ENCODE peak calls at places on chromosomes 1 and 21, in nine cellular contexts. C is choroid plexus epithelial cell, T is AG04450, G is body of pancreas, Y is psoas muscle, B is cardiac muscle cell, W is lower leg skin, L is adrenal gland, U is neural crest cell. H is an unnamed sample.

GRCh38 chr1:156279837-156280236 is 2.8 kb downstream of the SMG5 start:
- DNase-seq in C (no peak), T (no peak), G (no peak), Y (no peak), B (no peak), W (no peak), L (no peak), U (no peak), H (no peak)

GRCh38 chr1:35637401-35637809 is 3.9 kb downstream of the PSMB2 start:
- DNase-seq in C (peak), T (no peak), G (no peak), Y (no peak), B (peak), W (no peak), L (no peak), U (no peak), H (no peak)

GRCh38 chr21:39715804-39716397 is 29.1 kb upstream of the IGSF5 start:
- DNase-seq in C (peak), T (peak), G (peak), Y (no peak), B (peak), W (peak), L (peak), U (peak), H (no peak)

GRCh38 chr1:109783436-109783835 is 19.7 kb upstream of the EPS8L3 start:
- DNase-seq in C (peak), T (no peak), G (no peak), Y (peak), B (peak), W (no peak), L (peak), U (no peak), H (no peak)

GRCh38 chr1:227268943-227269342 is 49.3 kb downstream of the CDC42BPA start:
- DNase-seq in C (peak), T (no peak), G (no peak), Y (no peak), B (peak), W (no peak), L (no peak), U (no peak), H (no peak)

GRCh38 chr1:21724098-21724497 is 54.9 kb upstream of the RAP1GAP start:
- DNase-seq in C (no peak), T (no peak), G (no peak), Y (no peak), B (no peak), W (no peak), L (no peak), U (no peak), H (no peak)

GRCh38 chr1:20342294-20343148 is 51.8 kb downstream of the VWA5B1 start:
- DNase-seq in C (no peak), T (no peak), G (no peak), Y (no peak), B (no peak), W (no peak), L (no peak), U (no peak), H (no peak)

GRCh38 chr21:38816400-38816973 is 10.8 kb downstream of the ETS2 start:
- DNase-seq in C (no peak), T (no peak), G (no peak), Y (no peak), B (no peak), W (no peak), L (no peak), U (no peak), H (no peak)

GRCh38 chr1:240031009-240031408 is 60.7 kb upstream of the FMN2 start:
- DNase-seq in C (peak), T (peak), G (no peak), Y (no peak), B (peak), W (no peak), L (peak), U (no peak), H (no peak)

GRCh38 chr1:19220991-19221390 is 10.9 kb upstream of the UBR4 start:
- DNase-seq in C (peak), T (no peak), G (no peak), Y (no peak), B (peak), W (no peak), L (no peak), U (no peak), H (no peak)

GRCh38 chr1:186094170-186094569 is 280.9 kb downstream of the TPR start:
- DNase-seq in C (peak), T (no peak), G (no peak), Y (no peak), B (peak), W (no peak), L (no peak), U (no peak), H (no peak)

GRCh38 chr1:99806882-99807281 is 40.4 kb upstream of the FRRS1 start:
- DNase-seq in C (no peak), T (no peak), G (no peak), Y (no peak), B (no peak), W (no peak), L (no peak), U (no peak), H (no peak)

GRCh38 chr1:1004780-1005697 is 5.1 kb upstream of the HES4 start:
- DNase-seq in C (peak), T (no peak), G (peak), Y (peak), B (peak), W (no peak), L (peak), U (no peak), H (no peak)

GRCh38 chr1:64745986-64746940 is 1.4 kb downstream of the RAVER2 start:
- DNase-seq in C (peak), T (no peak), G (no peak), Y (no peak), B (no peak), W (no peak), L (no peak), U (no peak), H (no peak)

GRCh38 chr1:217534566-217534965 is 96.3 kb downstream of the GPATCH2 start:
- DNase-seq in C (peak), T (no peak), G (no peak), Y (no peak), B (peak), W (no peak), L (peak), U (no peak), H (no peak)

GRCh38 chr1:36905941-36906340 is 128.4 kb downstream of the GRIK3 start:
- DNase-seq in C (no peak), T (no peak), G (no peak), Y (no peak), B (no peak), W (peak), L (no peak), U (no peak), H (no peak)

GRCh38 chr1:7457811-7458210 is 313.3 kb upstream of the VAMP3 start:
- DNase-seq in C (no peak), T (no peak), G (no peak), Y (no peak), B (no peak), W (no peak), L (no peak), U (no peak), H (no peak)

GRCh38 chr1:55318111-55318817 is 103.1 kb upstream of the USP24 start:
- DNase-seq in C (peak), T (no peak), G (no peak), Y (no peak), B (peak), W (no peak), L (peak), U (no peak), H (no peak)

GRCh38 chr1:210654176-210654786 is 325.6 kb downstream of the HHAT start:
- DNase-seq in C (peak), T (no peak), G (no peak), Y (no peak), B (no peak), W (no peak), L (no peak), U (no peak), H (no peak)

GRCh38 chr1:156848461-156849150 is 10.3 kb downstream of the INSRR start:
- DNase-seq in C (no peak), T (no peak), G (no peak), Y (peak), B (peak), W (no peak), L (peak), U (no peak), H (no peak)

GRCh38 chr1:65564493-65564892 is 144.0 kb downstream of the LEPR start:
- DNase-seq in C (no peak), T (no peak), G (no peak), Y (no peak), B (no peak), W (no peak), L (no peak), U (no peak), H (no peak)

GRCh38 chr1:39136635-39137034 is 67.9 kb upstream of the MACF1 start:
- DNase-seq in C (no peak), T (no peak), G (no peak), Y (no peak), B (no peak), W (no peak), L (no peak), U (no peak), H (no peak)
- TF ChIP-seq CTCF in C (no peak), T (no peak), G (no peak), Y (no peak), B (no peak), W (no peak), L (no peak), U (peak), H (no peak)

DNA sequence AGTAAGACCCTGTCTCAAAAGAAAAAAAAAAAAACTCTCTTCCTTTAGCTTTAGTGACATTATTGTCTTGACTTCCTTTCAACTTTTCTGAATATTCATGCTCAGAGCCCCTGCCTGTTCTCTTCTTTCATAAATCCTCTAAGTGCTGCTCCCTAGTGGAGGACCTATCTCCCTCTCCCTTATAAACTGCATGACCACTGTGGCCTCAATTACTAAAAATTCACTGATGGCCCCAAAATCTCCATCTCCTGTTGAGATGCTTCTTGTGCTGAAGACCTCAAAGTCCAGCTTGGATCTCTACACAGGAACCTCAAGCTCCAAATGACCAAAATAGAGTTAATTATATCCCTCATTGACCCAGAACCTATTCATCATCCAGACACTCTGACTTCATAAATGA is 7.8 kb downstream of the ITLN1 start:
- DNase-seq in C (no peak), T (no peak), G (no peak), Y (no peak), B (no peak), W (no peak), L (no peak), U (no peak), H (no peak)
- TF ChIP-seq CTCF in C (no peak), T (no peak), G (no peak), Y (no peak), B (peak), W (no peak), L (no peak), U (peak), H (peak)

GRCh38 chr1:171902527-171902926 is 61.2 kb downstream of the DNM3 start:
- DNase-seq in C (no peak), T (no peak), G (no peak), Y (no peak), B (no peak), W (no peak), L (no peak), U (no peak), H (no peak)
- TF ChIP-seq CTCF in C (no peak), T (no peak), G (no peak), Y (no peak), B (no peak), W (no peak), L (no peak), U (no peak), H (no peak)

GRCh38 chr1:8587784-8588183 is 229.7 kb downstream of the RERE start:
- DNase-seq in C (no peak), T (no peak), G (no peak), Y (no peak), B (no peak), W (no peak), L (no peak), U (no peak), H (no peak)

GRCh38 chr1:8580566-8580965 is 236.9 kb downstream of the RERE start:
- DNase-seq in C (no peak), T (no peak), G (no peak), Y (no peak), B (no peak), W (no peak), L (no peak), U (no peak), H (no peak)

GRCh38 chr1:8583031-8583430 is 234.4 kb downstream of the RERE start:
- DNase-seq in C (no peak), T (no peak), G (no peak), Y (no peak), B (no peak), W (no peak), L (no peak), U (no peak), H (no peak)

GRCh38 chr1:8586438-8586837 is 231.0 kb downstream of the RERE start:
- DNase-seq in C (no peak), T (no peak), G (no peak), Y (no peak), B (no peak), W (no peak), L (no peak), U (no peak), H (no peak)

DNA sequence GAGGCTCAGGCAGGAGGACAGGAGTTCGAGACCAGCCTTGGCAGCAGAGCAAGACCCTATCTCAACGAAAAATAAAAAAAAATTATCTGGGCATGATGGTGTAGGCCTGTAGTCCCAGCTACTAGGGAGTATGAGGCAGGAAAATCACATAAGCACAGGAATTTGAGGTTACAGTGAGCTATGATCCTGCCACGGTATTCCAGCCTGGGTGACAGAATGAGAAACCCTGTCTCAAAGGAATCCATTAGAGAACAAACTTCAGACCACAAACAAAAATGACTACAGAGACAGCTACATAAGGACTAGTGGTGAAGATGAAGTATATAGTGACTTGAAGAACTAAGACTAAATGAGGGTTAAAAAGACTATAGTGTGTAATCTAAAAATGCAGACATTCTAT is 233.1 kb downstream of the RERE start:
- DNase-seq in C (no peak), T (no peak), G (no peak), Y (no peak), B (no peak), W (no peak), L (no peak), U (no peak), H (no peak)
- TF ChIP-seq CTCF in C (no peak), T (no peak), G (no peak), Y (no peak), B (no peak), W (no peak), L (no peak), U (no peak), H (no peak)

DNA sequence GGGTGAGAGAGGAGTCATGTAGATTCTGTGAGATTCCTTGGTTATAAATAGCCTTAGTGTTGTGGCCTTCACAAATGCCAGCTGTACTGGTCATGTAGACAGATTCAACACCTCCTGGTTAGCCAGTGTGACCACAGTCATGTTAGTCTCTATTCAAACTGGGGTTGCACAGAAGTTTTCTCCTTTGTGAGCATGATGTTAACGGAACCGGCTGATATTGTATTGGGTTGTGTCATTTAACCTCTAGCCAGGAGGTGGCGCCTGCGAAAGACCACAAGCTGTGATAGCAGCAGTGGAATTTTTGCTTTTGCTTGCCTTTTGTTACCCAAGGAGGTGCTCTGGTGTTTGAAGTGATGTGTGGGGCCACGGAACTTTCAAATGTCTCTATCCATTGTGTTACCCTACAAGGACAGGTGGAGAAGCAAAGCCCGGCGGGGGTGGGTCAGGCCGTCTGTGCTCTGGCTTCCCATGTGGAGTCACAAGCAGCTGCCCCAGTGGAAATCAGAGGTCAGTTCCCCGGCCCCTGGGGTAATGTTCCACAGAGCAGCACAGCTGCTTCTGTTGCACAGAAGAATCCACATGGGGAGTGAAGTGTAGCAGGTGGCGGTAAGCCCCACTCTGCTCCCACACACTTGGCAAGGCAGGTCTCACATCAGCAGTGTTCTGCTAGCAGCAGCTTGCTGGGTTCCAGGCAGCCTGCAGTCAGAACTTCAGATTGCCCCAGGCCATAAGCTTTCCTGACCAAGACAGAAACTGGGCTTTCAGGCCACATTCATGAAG is 112.6 kb downstream of the ADAMTS1 start:
- DNase-seq in C (peak), T (peak), G (peak), Y (peak), B (peak), W (no peak), L (peak), U (peak), H (peak)
- TF ChIP-seq CTCF in C (peak), T (peak), G (peak), Y (peak), B (peak), W (no peak), L (peak), U (peak), H (peak)

DNA sequence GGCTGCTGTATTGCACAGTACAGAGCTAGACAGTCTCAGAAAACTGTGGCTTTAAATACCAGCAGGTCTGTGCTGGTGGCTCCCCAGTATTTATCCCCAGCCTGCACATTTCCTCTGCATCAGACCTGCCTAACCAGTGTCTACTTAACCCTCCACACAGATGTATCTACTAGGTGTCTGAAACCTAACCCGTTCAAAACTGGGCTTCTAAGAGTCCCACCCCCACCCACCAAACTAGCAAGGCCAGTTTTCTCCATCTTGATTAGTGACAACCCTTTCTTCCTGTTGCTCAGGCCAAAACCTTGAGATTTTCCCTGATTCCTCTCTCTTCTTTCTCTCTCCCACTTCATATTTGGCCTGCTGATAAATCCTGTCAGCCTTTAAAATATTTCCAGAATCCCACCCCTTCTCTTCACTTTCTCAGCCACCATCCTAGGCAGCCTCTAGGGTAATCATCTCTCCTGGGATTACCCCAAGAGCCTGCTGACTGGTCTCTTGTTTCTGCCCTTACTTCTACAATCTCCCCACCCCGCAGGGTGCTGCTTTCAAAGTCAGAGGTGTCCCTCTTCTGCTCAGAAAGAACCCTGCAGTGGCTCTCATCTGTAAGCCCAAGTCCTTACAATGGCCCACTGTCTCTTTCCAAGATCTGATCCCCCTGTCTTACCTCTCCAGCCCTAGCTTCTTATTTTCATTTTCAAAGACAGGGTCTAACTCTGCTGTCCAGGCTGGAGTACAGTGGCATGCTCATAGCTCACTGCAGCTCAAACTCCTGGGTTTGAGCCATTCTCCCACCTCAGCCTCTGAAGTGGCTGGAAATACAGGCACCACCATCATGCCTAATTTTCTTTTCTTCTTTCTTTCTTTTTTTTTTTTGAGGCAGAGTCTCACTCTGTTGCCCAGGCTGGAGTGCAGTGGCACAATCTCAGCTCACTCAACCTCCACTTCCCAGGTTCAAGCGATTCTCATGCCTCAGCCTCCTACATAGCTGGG is 45.2 kb downstream of the H3-3A start:
- DNase-seq in C (no peak), T (no peak), G (no peak), Y (no peak), B (no peak), W (no peak), L (no peak), U (no peak), H (no peak)
- TF ChIP-seq CTCF in C (no peak), T (no peak), G (no peak), Y (no peak), B (no peak), W (no peak), L (no peak), U (no peak), H (no peak)

GRCh38 chr1:153402226-153402625 is 11.4 kb upstream of the S100A8 start:
- DNase-seq in C (no peak), T (no peak), G (no peak), Y (no peak), B (no peak), W (no peak), L (no peak), U (no peak), H (no peak)

GRCh38 chr1:153399401-153400055 is 8.7 kb upstream of the S100A8 start:
- DNase-seq in C (no peak), T (no peak), G (no peak), Y (no peak), B (no peak), W (no peak), L (no peak), U (no peak), H (no peak)

GRCh38 chr1:153401461-153401860 is 10.6 kb upstream of the S100A8 start:
- DNase-seq in C (no peak), T (no peak), G (no peak), Y (no peak), B (no peak), W (no peak), L (no peak), U (no peak), H (no peak)

GRCh38 chr1:153397924-153398651 is 7.2 kb upstream of the S100A8 start:
- DNase-seq in C (no peak), T (no peak), G (no peak), Y (no peak), B (no peak), W (no peak), L (no peak), U (no peak), H (no peak)

DNA sequence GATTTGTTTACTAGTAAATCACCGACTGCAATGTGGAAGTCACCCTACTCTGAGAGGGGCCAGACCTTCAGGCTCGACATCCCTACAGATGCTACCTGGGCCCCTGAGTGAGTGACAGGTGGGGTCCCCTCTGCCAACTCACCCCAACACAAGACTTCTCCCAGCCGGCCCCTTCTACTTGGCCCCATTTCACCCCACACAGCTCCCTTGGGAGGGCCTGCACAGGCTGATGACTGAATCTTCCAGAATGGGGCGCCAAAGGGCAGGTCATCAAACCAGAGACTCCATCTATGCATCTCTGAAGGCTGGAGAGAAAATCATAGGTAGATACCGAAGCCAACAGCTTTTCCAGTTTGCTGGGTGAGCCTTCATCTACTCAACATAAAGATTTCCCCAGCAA is 9.4 kb upstream of the S100A8 start:
- DNase-seq in C (no peak), T (no peak), G (no peak), Y (no peak), B (peak), W (no peak), L (no peak), U (no peak), H (no peak)
- TF ChIP-seq CTCF in C (no peak), T (peak), G (no peak), Y (no peak), B (peak), W (no peak), L (no peak), U (no peak), H (no peak)